ENCODE peak calls at places on chromosomes 6 and 20, in seven cellular contexts. One of them, this sample, is unnamed.

GRCh38 chr6:112160745-112161144 is 73.4 kb downstream of the FAM229B start:
- DNase-seq in CD8-positive, alpha-beta T cell: no peak
- DNase-seq in IMR-90: peak; percentile 19
- DNase-seq in cardiac fibroblast: no peak
- DNase-seq in retinal pigment epithelial cell: no peak
- DNase-seq in cardiac muscle cell: no peak
- DNase-seq in PC-3: no peak
- DNase-seq in this sample: peak; percentile 36

GRCh38 chr6:30615219-30615957 is 1.7 kb downstream of the PPP1R10 start:
- DNase-seq in CD8-positive, alpha-beta T cell: peak; percentile 34
- DNase-seq in IMR-90: peak; percentile 91
- DNase-seq in cardiac fibroblast: peak; percentile 96
- DNase-seq in retinal pigment epithelial cell: peak; percentile 50
- DNase-seq in cardiac muscle cell: peak; percentile 79
- DNase-seq in PC-3: peak; percentile 65
- DNase-seq in this sample: peak; percentile 89

GRCh38 chr6:113631616-113632015 is 225.5 kb upstream of the MARCKS start:
- DNase-seq in CD8-positive, alpha-beta T cell: no peak
- DNase-seq in IMR-90: no peak
- DNase-seq in cardiac fibroblast: no peak
- DNase-seq in retinal pigment epithelial cell: no peak
- DNase-seq in cardiac muscle cell: no peak
- DNase-seq in PC-3: no peak
- DNase-seq in this sample: no peak

GRCh38 chr6:109076421-109076820 is 18.2 kb downstream of the SESN1 start:
- DNase-seq in CD8-positive, alpha-beta T cell: no peak
- DNase-seq in IMR-90: no peak
- DNase-seq in cardiac fibroblast: no peak
- DNase-seq in retinal pigment epithelial cell: no peak
- DNase-seq in cardiac muscle cell: no peak
- DNase-seq in PC-3: no peak
- DNase-seq in this sample: no peak

GRCh38 chr6:46381579-46381978 is 109.7 kb downstream of the RCAN2 start:
- DNase-seq in CD8-positive, alpha-beta T cell: no peak
- DNase-seq in IMR-90: no peak
- DNase-seq in cardiac fibroblast: no peak
- DNase-seq in retinal pigment epithelial cell: no peak
- DNase-seq in cardiac muscle cell: no peak
- DNase-seq in PC-3: no peak
- DNase-seq in this sample: no peak

GRCh38 chr6:23212398-23212797 is 643.0 kb downstream of the HDGFL1 start:
- DNase-seq in CD8-positive, alpha-beta T cell: no peak
- DNase-seq in IMR-90: no peak
- DNase-seq in cardiac fibroblast: no peak
- DNase-seq in retinal pigment epithelial cell: no peak
- DNase-seq in cardiac muscle cell: no peak
- DNase-seq in PC-3: no peak
- DNase-seq in this sample: no peak

GRCh38 chr6:34514593-34515472 is 41.3 kb downstream of the SPDEF start:
- DNase-seq in CD8-positive, alpha-beta T cell: no peak
- DNase-seq in IMR-90: peak; percentile 57
- DNase-seq in cardiac fibroblast: peak; percentile 87
- DNase-seq in retinal pigment epithelial cell: no peak
- DNase-seq in cardiac muscle cell: peak; percentile 39
- DNase-seq in PC-3: no peak
- DNase-seq in this sample: peak; percentile 48

GRCh38 chr6:15677822-15678221 is 15.0 kb upstream of the DTNBP1 start:
- DNase-seq in CD8-positive, alpha-beta T cell: no peak
- DNase-seq in IMR-90: no peak
- DNase-seq in cardiac fibroblast: no peak
- DNase-seq in retinal pigment epithelial cell: no peak
- DNase-seq in cardiac muscle cell: no peak
- DNase-seq in PC-3: no peak
- DNase-seq in this sample: no peak

GRCh38 chr6:101266063-101266462 is 127.4 kb upstream of the GRIK2 start:
- DNase-seq in CD8-positive, alpha-beta T cell: no peak
- DNase-seq in IMR-90: no peak
- DNase-seq in cardiac fibroblast: no peak
- DNase-seq in retinal pigment epithelial cell: no peak
- DNase-seq in cardiac muscle cell: no peak
- DNase-seq in PC-3: no peak
- DNase-seq in this sample: no peak

GRCh38 chr6:30781697-30782424 is 37.5 kb upstream of the IER3 start:
- DNase-seq in CD8-positive, alpha-beta T cell: no peak
- DNase-seq in IMR-90: peak; percentile 100
- DNase-seq in cardiac fibroblast: peak; percentile 100
- DNase-seq in retinal pigment epithelial cell: peak; percentile 99
- DNase-seq in cardiac muscle cell: peak; percentile 25
- DNase-seq in PC-3: peak; percentile 99
- DNase-seq in this sample: peak; percentile 98

GRCh38 chr6:24581084-24581669 is 64.8 kb downstream of the KIAA0319 start:
- DNase-seq in CD8-positive, alpha-beta T cell: peak; percentile 69
- DNase-seq in IMR-90: peak; percentile 50
- DNase-seq in cardiac fibroblast: peak; percentile 73
- DNase-seq in retinal pigment epithelial cell: peak; percentile 10
- DNase-seq in cardiac muscle cell: peak; percentile 87
- DNase-seq in PC-3: peak; percentile 84
- DNase-seq in this sample: peak; percentile 58

GRCh38 chr20:53163486-53163885 is 191.3 kb downstream of the TSHZ2 start:
- DNase-seq in CD8-positive, alpha-beta T cell: no peak
- DNase-seq in IMR-90: peak; percentile 10
- DNase-seq in cardiac fibroblast: peak; percentile 61
- DNase-seq in retinal pigment epithelial cell: no peak
- DNase-seq in cardiac muscle cell: no peak
- DNase-seq in PC-3: peak; percentile 16
- DNase-seq in this sample: peak; percentile 98

GRCh38 chr6:131159578-131159977 is 24.3 kb downstream of the AKAP7 start:
- DNase-seq in CD8-positive, alpha-beta T cell: no peak
- DNase-seq in IMR-90: peak; percentile 86
- DNase-seq in cardiac fibroblast: peak; percentile 25
- DNase-seq in retinal pigment epithelial cell: no peak
- DNase-seq in cardiac muscle cell: no peak
- DNase-seq in PC-3: peak; percentile 70
- DNase-seq in this sample: peak; percentile 35

GRCh38 chr6:135583256-135583758 is 85.8 kb upstream of the AHI1 start:
- DNase-seq in CD8-positive, alpha-beta T cell: no peak
- DNase-seq in IMR-90: peak; percentile 88
- DNase-seq in cardiac fibroblast: peak; percentile 13
- DNase-seq in retinal pigment epithelial cell: no peak
- DNase-seq in cardiac muscle cell: no peak
- DNase-seq in PC-3: peak; percentile 61
- DNase-seq in this sample: peak; percentile 62

GRCh38 chr20:30919514-30920188 is 337.8 kb upstream of the DEFB115 start:
- DNase-seq in CD8-positive, alpha-beta T cell: no peak
- DNase-seq in IMR-90: no peak
- DNase-seq in cardiac fibroblast: no peak
- DNase-seq in retinal pigment epithelial cell: no peak
- DNase-seq in cardiac muscle cell: no peak
- DNase-seq in PC-3: no peak
- DNase-seq in this sample: no peak

GRCh38 chr6:122839477-122839876 is 50.4 kb downstream of the SMPDL3A start:
- DNase-seq in CD8-positive, alpha-beta T cell: peak; percentile 23
- DNase-seq in IMR-90: peak; percentile 50
- DNase-seq in cardiac fibroblast: peak; percentile 71
- DNase-seq in retinal pigment epithelial cell: no peak
- DNase-seq in cardiac muscle cell: peak; percentile 70
- DNase-seq in PC-3: peak; percentile 78
- DNase-seq in this sample: peak; percentile 64

GRCh38 chr6:78844899-78845298 is 22.5 kb upstream of the IRAK1BP1 start:
- DNase-seq in CD8-positive, alpha-beta T cell: no peak
- DNase-seq in IMR-90: no peak
- DNase-seq in cardiac fibroblast: no peak
- DNase-seq in retinal pigment epithelial cell: no peak
- DNase-seq in cardiac muscle cell: no peak
- DNase-seq in PC-3: no peak
- DNase-seq in this sample: no peak

GRCh38 chr20:38130687-38131587 is 34.1 kb downstream of the TGM2 start:
- DNase-seq in CD8-positive, alpha-beta T cell: no peak
- DNase-seq in IMR-90: no peak
- DNase-seq in cardiac fibroblast: no peak
- DNase-seq in retinal pigment epithelial cell: no peak
- DNase-seq in cardiac muscle cell: no peak
- DNase-seq in PC-3: no peak
- DNase-seq in this sample: no peak

GRCh38 chr6:117676577-117677218 is 1.4 kb downstream of the NUS1 start:
- DNase-seq in CD8-positive, alpha-beta T cell: no peak
- DNase-seq in IMR-90: no peak
- DNase-seq in cardiac fibroblast: no peak
- DNase-seq in retinal pigment epithelial cell: no peak
- DNase-seq in cardiac muscle cell: no peak
- DNase-seq in PC-3: no peak
- DNase-seq in this sample: peak; percentile 10
- H3K4me3 ChIP-seq in CD8-positive, alpha-beta T cell: peak overlapping the region; percentile 19
- H3K4me3 ChIP-seq in IMR-90: peak overlapping the region; percentile 46
- H3K4me3 ChIP-seq in cardiac fibroblast: peak overlapping the region; percentile 83
- H3K4me3 ChIP-seq in retinal pigment epithelial cell: peak overlapping the region; percentile 82
- H3K4me3 ChIP-seq in cardiac muscle cell: peak overlapping the region; percentile 76
- H3K4me3 ChIP-seq in PC-3: peak overlapping the region; percentile 78
- H3K4me3 ChIP-seq in this sample: peak overlapping the region; percentile 81

GRCh38 chr6:144912474-144912873 is 627.3 kb downstream of the UTRN start:
- DNase-seq in CD8-positive, alpha-beta T cell: no peak
- DNase-seq in IMR-90: peak; percentile 90
- DNase-seq in cardiac fibroblast: peak; percentile 43
- DNase-seq in retinal pigment epithelial cell: peak; percentile 75
- DNase-seq in cardiac muscle cell: no peak
- DNase-seq in PC-3: peak; percentile 71
- DNase-seq in this sample: peak; percentile 91
- TF ChIP-seq CTCF in CD8-positive, alpha-beta T cell: no peak
- TF ChIP-seq CTCF in IMR-90: peak; percentile 21
- TF ChIP-seq CTCF in cardiac fibroblast: peak; percentile 12
- TF ChIP-seq CTCF in retinal pigment epithelial cell: peak; percentile 18
- TF ChIP-seq CTCF in cardiac muscle cell: no peak
- TF ChIP-seq CTCF in PC-3: no peak
- TF ChIP-seq CTCF in this sample: peak; percentile 34

GRCh38 chr6:11732036-11732545 is 46.5 kb downstream of the ADTRP start:
- DNase-seq in CD8-positive, alpha-beta T cell: no peak
- DNase-seq in IMR-90: peak; percentile 12
- DNase-seq in cardiac fibroblast: peak; percentile 67
- DNase-seq in retinal pigment epithelial cell: no peak
- DNase-seq in cardiac muscle cell: no peak
- DNase-seq in PC-3: no peak
- DNase-seq in this sample: peak; percentile 96

GRCh38 chr6:11727995-11728961 is 50.3 kb downstream of the ADTRP start:
- DNase-seq in CD8-positive, alpha-beta T cell: no peak
- DNase-seq in IMR-90: no peak
- DNase-seq in cardiac fibroblast: no peak
- DNase-seq in retinal pigment epithelial cell: no peak
- DNase-seq in cardiac muscle cell: no peak
- DNase-seq in PC-3: no peak
- DNase-seq in this sample: no peak

GRCh38 chr6:11730645-11731044 is 48.0 kb downstream of the ADTRP start:
- DNase-seq in CD8-positive, alpha-beta T cell: no peak
- DNase-seq in IMR-90: no peak
- DNase-seq in cardiac fibroblast: no peak
- DNase-seq in retinal pigment epithelial cell: no peak
- DNase-seq in cardiac muscle cell: no peak
- DNase-seq in PC-3: no peak
- DNase-seq in this sample: no peak

GRCh38 chr6:11729083-11729482 is 49.5 kb downstream of the ADTRP start:
- DNase-seq in CD8-positive, alpha-beta T cell: no peak
- DNase-seq in IMR-90: no peak
- DNase-seq in cardiac fibroblast: no peak
- DNase-seq in retinal pigment epithelial cell: no peak
- DNase-seq in cardiac muscle cell: no peak
- DNase-seq in PC-3: no peak
- DNase-seq in this sample: no peak

GRCh38 chr6:11731423-11731822 is 47.2 kb downstream of the ADTRP start:
- DNase-seq in CD8-positive, alpha-beta T cell: no peak
- DNase-seq in IMR-90: no peak
- DNase-seq in cardiac fibroblast: no peak
- DNase-seq in retinal pigment epithelial cell: no peak
- DNase-seq in cardiac muscle cell: no peak
- DNase-seq in PC-3: no peak
- DNase-seq in this sample: no peak
- H3K4me3 ChIP-seq in CD8-positive, alpha-beta T cell: no peak overlapping the region
- H3K4me3 ChIP-seq in IMR-90: no peak overlapping the region
- H3K4me3 ChIP-seq in cardiac fibroblast: no peak overlapping the region
- H3K4me3 ChIP-seq in retinal pigment epithelial cell: no peak overlapping the region
- H3K4me3 ChIP-seq in cardiac muscle cell: no peak overlapping the region
- H3K4me3 ChIP-seq in PC-3: no peak overlapping the region
- H3K4me3 ChIP-seq in this sample: no peak overlapping the region

GRCh38 chr6:97437087-97437486 is 154.1 kb upstream of the MMS22L start:
- DNase-seq in CD8-positive, alpha-beta T cell: no peak
- DNase-seq in IMR-90: peak; percentile 18
- DNase-seq in cardiac fibroblast: peak; percentile 33
- DNase-seq in retinal pigment epithelial cell: peak; percentile 2
- DNase-seq in cardiac muscle cell: peak; percentile 47
- DNase-seq in PC-3: peak; percentile 46
- DNase-seq in this sample: peak; percentile 26
- TF ChIP-seq CTCF in CD8-positive, alpha-beta T cell: no peak
- TF ChIP-seq CTCF in IMR-90: peak; percentile 64
- TF ChIP-seq CTCF in cardiac fibroblast: peak; percentile 89
- TF ChIP-seq CTCF in retinal pigment epithelial cell: peak; percentile 96
- TF ChIP-seq CTCF in cardiac muscle cell: peak; percentile 90
- TF ChIP-seq CTCF in PC-3: peak; percentile 76
- TF ChIP-seq CTCF in this sample: peak; percentile 87

DNA sequence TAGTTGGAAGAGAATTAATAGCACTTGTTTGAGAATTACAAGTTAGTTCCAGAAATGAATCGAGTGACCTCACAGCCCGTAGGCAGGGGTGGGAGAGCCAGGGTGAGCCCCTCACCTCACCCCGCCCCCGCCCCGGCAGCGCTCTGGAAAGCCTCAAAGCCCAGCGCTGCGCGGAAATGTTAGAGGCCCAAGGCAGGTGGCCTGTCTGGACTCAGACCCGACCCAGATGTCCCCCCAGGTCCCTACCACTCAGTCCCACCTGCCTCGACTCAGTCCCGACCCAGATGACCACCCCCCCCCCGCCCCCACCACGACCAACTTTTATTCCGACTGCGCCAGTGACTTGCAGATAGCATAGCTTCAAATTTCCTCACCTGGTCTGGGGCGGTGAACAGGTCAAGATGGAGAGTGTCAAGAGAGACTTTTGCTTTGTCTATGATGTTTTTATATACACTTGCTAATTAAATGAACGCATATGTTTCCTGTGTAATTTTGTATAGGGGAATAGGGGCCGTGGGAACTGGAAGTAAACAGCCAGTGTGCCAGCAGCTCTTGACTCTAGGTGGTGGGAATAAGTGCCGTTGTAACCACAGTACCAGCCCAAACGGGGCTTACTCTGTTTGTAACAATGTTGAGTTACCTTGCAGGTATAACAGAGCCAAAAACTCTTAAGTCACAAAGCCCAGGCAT is 1.2 kb upstream of the PXDC1 start:
- DNase-seq in CD8-positive, alpha-beta T cell: no peak
- DNase-seq in IMR-90: no peak
- DNase-seq in cardiac fibroblast: no peak
- DNase-seq in retinal pigment epithelial cell: no peak
- DNase-seq in cardiac muscle cell: no peak
- DNase-seq in PC-3: no peak
- DNase-seq in this sample: no peak
- H3K4me3 ChIP-seq in CD8-positive, alpha-beta T cell: peak overlapping the region; percentile 39
- H3K4me3 ChIP-seq in IMR-90: peak overlapping the region; percentile 99
- H3K4me3 ChIP-seq in cardiac fibroblast: peak overlapping the region; percentile 37
- H3K4me3 ChIP-seq in retinal pigment epithelial cell: peak overlapping the region; percentile 57
- H3K4me3 ChIP-seq in cardiac muscle cell: peak overlapping the region; percentile 52
- H3K4me3 ChIP-seq in PC-3: peak overlapping the region; percentile 80
- H3K4me3 ChIP-seq in this sample: peak overlapping the region; percentile 57